ENCODE peak calls at places on chromosomes 11 and 22, in four cellular contexts. One of them, this sample, is unnamed.

GRCh38 chr11:10072142-10072541 is 221.9 kb downstream of the SBF2 start:
- DNase-seq in dorsolateral prefrontal cortex: no peak
- DNase-seq in HepG2: no peak
- DNase-seq in naive thymus-derived CD4-positive, alpha-beta T cell: no peak
- DNase-seq in this sample: no peak

GRCh38 chr22:45163074-45163416 is 680 bp upstream of the NUP50 start:
- DNase-seq in dorsolateral prefrontal cortex: no peak
- DNase-seq in HepG2: no peak
- DNase-seq in naive thymus-derived CD4-positive, alpha-beta T cell: no peak
- DNase-seq in this sample: peak

GRCh38 chr22:30104501-30105156 is 24.4 kb downstream of the HORMAD2 start:
- DNase-seq in dorsolateral prefrontal cortex: no peak
- DNase-seq in HepG2: no peak
- DNase-seq in naive thymus-derived CD4-positive, alpha-beta T cell: peak
- DNase-seq in this sample: no peak

GRCh38 chr11:117457031-117457785 is 129.6 kb downstream of the CEP164 start:
- DNase-seq in dorsolateral prefrontal cortex: no peak
- DNase-seq in HepG2: no peak
- DNase-seq in naive thymus-derived CD4-positive, alpha-beta T cell: no peak
- DNase-seq in this sample: no peak

GRCh38 chr11:57515332-57516060 is at the start of gene SLC43A1:
- DNase-seq in dorsolateral prefrontal cortex: no peak
- DNase-seq in HepG2: peak
- DNase-seq in naive thymus-derived CD4-positive, alpha-beta T cell: no peak
- DNase-seq in this sample: no peak

GRCh38 chr11:69479591-69480271 is 1.7 kb upstream of the LINC01488 start:
- DNase-seq in dorsolateral prefrontal cortex: no peak
- DNase-seq in HepG2: no peak
- DNase-seq in naive thymus-derived CD4-positive, alpha-beta T cell: no peak
- DNase-seq in this sample: no peak

GRCh38 chr11:17781221-17781620 is 46.6 kb downstream of the KCNC1 start:
- DNase-seq in dorsolateral prefrontal cortex: peak
- DNase-seq in HepG2: no peak
- DNase-seq in naive thymus-derived CD4-positive, alpha-beta T cell: no peak
- DNase-seq in this sample: no peak

GRCh38 chr11:112520293-112520692 is 259.6 kb upstream of the PLET1 start:
- DNase-seq in dorsolateral prefrontal cortex: no peak
- DNase-seq in HepG2: no peak
- DNase-seq in naive thymus-derived CD4-positive, alpha-beta T cell: no peak
- DNase-seq in this sample: no peak

GRCh38 chr22:38406617-38407016 is 48.4 kb downstream of the KCNJ4 start:
- DNase-seq in dorsolateral prefrontal cortex: no peak
- DNase-seq in HepG2: no peak
- DNase-seq in naive thymus-derived CD4-positive, alpha-beta T cell: no peak
- DNase-seq in this sample: no peak

GRCh38 chr11:71251761-71252433 is 480 bp downstream of the SHANK2 start:
- DNase-seq in dorsolateral prefrontal cortex: peak
- DNase-seq in HepG2: no peak
- DNase-seq in naive thymus-derived CD4-positive, alpha-beta T cell: no peak
- DNase-seq in this sample: no peak

GRCh38 chr11:12674936-12675696 is 895 bp downstream of the TEAD1 start:
- DNase-seq in dorsolateral prefrontal cortex: peak
- DNase-seq in HepG2: no peak
- DNase-seq in naive thymus-derived CD4-positive, alpha-beta T cell: no peak
- DNase-seq in this sample: no peak

GRCh38 chr11:70424765-70425164 is 26.4 kb downstream of the CTTN start:
- DNase-seq in dorsolateral prefrontal cortex: no peak
- DNase-seq in HepG2: no peak
- DNase-seq in naive thymus-derived CD4-positive, alpha-beta T cell: no peak
- DNase-seq in this sample: no peak

GRCh38 chr11:65420506-65421203 is 1.9 kb upstream of the NEAT1 start:
- DNase-seq in dorsolateral prefrontal cortex: no peak
- DNase-seq in HepG2: no peak
- DNase-seq in naive thymus-derived CD4-positive, alpha-beta T cell: no peak
- DNase-seq in this sample: no peak
- H3K4me3 ChIP-seq in dorsolateral prefrontal cortex: peak
- H3K4me3 ChIP-seq in HepG2: peak
- H3K4me3 ChIP-seq in naive thymus-derived CD4-positive, alpha-beta T cell: peak
- H3K4me3 ChIP-seq in this sample: peak

GRCh38 chr11:122306776-122307479 is 190.9 kb upstream of the BLID start:
- DNase-seq in dorsolateral prefrontal cortex: peak
- DNase-seq in HepG2: no peak
- DNase-seq in naive thymus-derived CD4-positive, alpha-beta T cell: no peak
- DNase-seq in this sample: no peak
- H3K4me3 ChIP-seq in dorsolateral prefrontal cortex: peak
- H3K4me3 ChIP-seq in HepG2: no peak
- H3K4me3 ChIP-seq in naive thymus-derived CD4-positive, alpha-beta T cell: no peak
- H3K4me3 ChIP-seq in this sample: no peak

DNA sequence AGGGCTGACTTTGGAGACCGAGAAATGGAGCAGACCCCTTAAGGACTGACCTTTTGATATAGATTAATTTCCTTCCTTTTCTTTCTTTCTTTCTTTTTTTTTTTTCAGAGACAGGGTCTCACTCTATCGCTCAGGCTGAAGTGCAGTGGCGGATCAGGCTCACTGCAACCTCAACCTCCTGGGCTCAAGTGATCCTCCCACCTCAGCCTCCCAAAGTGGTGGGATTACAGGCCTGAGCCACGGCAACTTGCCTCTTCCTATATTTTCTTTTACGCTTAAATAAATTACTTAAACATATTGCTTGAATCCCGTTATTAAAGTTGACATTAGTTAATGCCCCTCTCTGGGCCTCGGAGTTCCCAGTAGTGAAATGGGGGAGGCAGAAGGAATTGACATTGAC is 350 bp upstream of the KCTD14 start:
- DNase-seq in dorsolateral prefrontal cortex: no peak
- DNase-seq in HepG2: no peak
- DNase-seq in naive thymus-derived CD4-positive, alpha-beta T cell: no peak
- DNase-seq in this sample: no peak
- H3K4me3 ChIP-seq in dorsolateral prefrontal cortex: peak
- H3K4me3 ChIP-seq in HepG2: peak
- H3K4me3 ChIP-seq in naive thymus-derived CD4-positive, alpha-beta T cell: no peak
- H3K4me3 ChIP-seq in this sample: no peak

GRCh38 chr22:27383896-27384295 is 417.7 kb downstream of the MN1 start:
- DNase-seq in dorsolateral prefrontal cortex: no peak
- DNase-seq in HepG2: no peak
- DNase-seq in naive thymus-derived CD4-positive, alpha-beta T cell: no peak
- DNase-seq in this sample: no peak

GRCh38 chr22:27382947-27383346 is 418.6 kb downstream of the MN1 start:
- DNase-seq in dorsolateral prefrontal cortex: no peak
- DNase-seq in HepG2: no peak
- DNase-seq in naive thymus-derived CD4-positive, alpha-beta T cell: no peak
- DNase-seq in this sample: no peak

GRCh38 chr22:27381552-27381951 is 420.0 kb downstream of the MN1 start:
- DNase-seq in dorsolateral prefrontal cortex: no peak
- DNase-seq in HepG2: no peak
- DNase-seq in naive thymus-derived CD4-positive, alpha-beta T cell: no peak
- DNase-seq in this sample: no peak

GRCh38 chr22:27380826-27381225 is 420.7 kb downstream of the MN1 start:
- DNase-seq in dorsolateral prefrontal cortex: no peak
- DNase-seq in HepG2: no peak
- DNase-seq in naive thymus-derived CD4-positive, alpha-beta T cell: no peak
- DNase-seq in this sample: no peak

GRCh38 chr22:27381960-27382742 is 419.4 kb downstream of the MN1 start:
- DNase-seq in dorsolateral prefrontal cortex: no peak
- DNase-seq in HepG2: no peak
- DNase-seq in naive thymus-derived CD4-positive, alpha-beta T cell: no peak
- DNase-seq in this sample: no peak
- H3K4me3 ChIP-seq in dorsolateral prefrontal cortex: no peak
- H3K4me3 ChIP-seq in HepG2: no peak
- H3K4me3 ChIP-seq in naive thymus-derived CD4-positive, alpha-beta T cell: no peak
- H3K4me3 ChIP-seq in this sample: no peak

GRCh38 chr22:23750744-23751440 is at the start of gene ZNF70:
- DNase-seq in dorsolateral prefrontal cortex: peak
- DNase-seq in HepG2: peak
- DNase-seq in naive thymus-derived CD4-positive, alpha-beta T cell: peak
- DNase-seq in this sample: no peak

GRCh38 chr22:23750374-23750743 is 553 bp downstream of the ZNF70 start:
- DNase-seq in dorsolateral prefrontal cortex: no peak
- DNase-seq in HepG2: no peak
- DNase-seq in naive thymus-derived CD4-positive, alpha-beta T cell: no peak
- DNase-seq in this sample: no peak

GRCh38 chr22:23751441-23751996 is 607 bp upstream of the ZNF70 start:
- DNase-seq in dorsolateral prefrontal cortex: no peak
- DNase-seq in HepG2: no peak
- DNase-seq in naive thymus-derived CD4-positive, alpha-beta T cell: no peak
- DNase-seq in this sample: no peak

GRCh38 chr22:23752090-23752691 is 1.3 kb upstream of the ZNF70 start:
- DNase-seq in dorsolateral prefrontal cortex: no peak
- DNase-seq in HepG2: no peak
- DNase-seq in naive thymus-derived CD4-positive, alpha-beta T cell: no peak
- DNase-seq in this sample: no peak

GRCh38 chr22:23749747-23750373 is 1.1 kb downstream of the ZNF70 start:
- DNase-seq in dorsolateral prefrontal cortex: no peak
- DNase-seq in HepG2: no peak
- DNase-seq in naive thymus-derived CD4-positive, alpha-beta T cell: no peak
- DNase-seq in this sample: no peak
- H3K4me3 ChIP-seq in dorsolateral prefrontal cortex: peak
- H3K4me3 ChIP-seq in HepG2: peak
- H3K4me3 ChIP-seq in naive thymus-derived CD4-positive, alpha-beta T cell: no peak
- H3K4me3 ChIP-seq in this sample: peak

DNA sequence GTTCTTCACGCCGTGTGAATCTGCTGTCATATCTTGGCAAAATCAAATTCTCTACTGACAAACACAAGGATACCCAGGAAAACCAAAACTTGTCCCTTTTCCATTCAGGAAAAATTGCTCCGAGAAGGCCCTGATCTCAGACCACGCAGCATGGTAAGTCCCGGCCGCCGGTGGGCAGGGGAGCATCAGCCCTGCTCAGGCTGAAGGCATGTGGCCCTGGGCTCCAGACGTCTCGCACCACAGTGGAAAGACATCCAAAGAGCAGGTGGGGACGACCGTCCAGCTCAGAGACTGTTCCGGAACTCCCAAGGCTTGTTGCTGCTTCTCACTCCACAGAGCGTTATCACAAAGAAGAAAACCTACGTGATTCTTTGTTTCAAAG is 29.8 kb downstream of the TOLLIP start:
- DNase-seq in dorsolateral prefrontal cortex: no peak
- DNase-seq in HepG2: no peak
- DNase-seq in naive thymus-derived CD4-positive, alpha-beta T cell: no peak
- DNase-seq in this sample: no peak
- H3K4me3 ChIP-seq in dorsolateral prefrontal cortex: no peak
- H3K4me3 ChIP-seq in HepG2: no peak
- H3K4me3 ChIP-seq in naive thymus-derived CD4-positive, alpha-beta T cell: no peak
- H3K4me3 ChIP-seq in this sample: no peak

This sample was measured in LNCaP clone FGC.